ENCODE peak calls at places on chromosomes 5 and 9, in four cellular contexts. Y is WTC11, U is K562, M is GM12878. T is an unnamed sample.

GRCh38 chr5:153467546-153467945 is 22.9 kb upstream of the GRIA1 start:
- DNase-seq in Y (no peak), U (no peak), M (no peak), T (no peak)

GRCh38 chr9:36802171-36802920 is 229.7 kb downstream of the MELK start:
- DNase-seq in Y (no peak), U (no peak), M (no peak), T (no peak)

GRCh38 chr9:115671911-115672310 is 481.7 kb upstream of the PAPPA start:
- DNase-seq in Y (no peak), U (no peak), M (no peak), T (no peak)

GRCh38 chr5:149745-150450 is 41.4 kb upstream of the LRRC14B start:
- DNase-seq in Y (no peak), U (no peak), M (no peak), T (no peak)

GRCh38 chr5:76547242-76547890 is 75.8 kb downstream of the F2RL2 start:
- DNase-seq in Y (no peak), U (no peak), M (peak), T (no peak)

GRCh38 chr9:121055642-121056143 is 5.6 kb upstream of the C5 start:
- DNase-seq in Y (peak), U (peak), M (no peak), T (peak)

GRCh38 chr9:105007143-105007542 is 79.2 kb upstream of the ABCA1 start:
- DNase-seq in Y (no peak), U (no peak), M (no peak), T (no peak)

GRCh38 chr5:36199620-36200019 is 42.1 kb downstream of the NADK2 start:
- DNase-seq in Y (no peak), U (no peak), M (no peak), T (no peak)

GRCh38 chr9:115353681-115354080 is 235.7 kb upstream of the TNC start:
- DNase-seq in Y (no peak), U (no peak), M (no peak), T (no peak)

GRCh38 chr5:87705876-87706275 is 293.1 kb upstream of the CCNH start:
- DNase-seq in Y (no peak), U (no peak), M (no peak), T (no peak)

GRCh38 chr9:125538092-125538473 is 168.9 kb downstream of the MAPKAP1 start:
- DNase-seq in Y (no peak), U (no peak), M (no peak), T (peak)

GRCh38 chr9:79687131-79687447 is 115.3 kb downstream of the TLE4 start:
- DNase-seq in Y (no peak), U (no peak), M (no peak), T (no peak)

GRCh38 chr9:128188209-128188608 is 3.2 kb downstream of the CIZ1 start:
- DNase-seq in Y (no peak), U (no peak), M (no peak), T (no peak)

GRCh38 chr9:72333758-72334157 is 31.2 kb downstream of the ZFAND5 start:
- DNase-seq in Y (peak), U (peak), M (no peak), T (no peak)

GRCh38 chr5:96640696-96641095 is 21.5 kb upstream of the CAST start:
- DNase-seq in Y (no peak), U (no peak), M (no peak), T (no peak)

GRCh38 chr5:173944512-173944911 is 44.5 kb upstream of the C5orf47 start:
- DNase-seq in Y (no peak), U (no peak), M (no peak), T (no peak)

GRCh38 chr9:2122299-2122698 is 107.2 kb downstream of the SMARCA2 start:
- DNase-seq in Y (no peak), U (no peak), M (no peak), T (no peak)

GRCh38 chr5:148697177-148697820 is 43.0 kb upstream of the HTR4 start:
- DNase-seq in Y (no peak), U (peak), M (no peak), T (no peak)

GRCh38 chr5:158746979-158747378 is 352.7 kb downstream of the EBF1 start:
- DNase-seq in Y (no peak), U (no peak), M (no peak), T (no peak)

GRCh38 chr5:103111458-103111857 is 8.5 kb downstream of the GIN1 start:
- DNase-seq in Y (no peak), U (no peak), M (no peak), T (no peak)

GRCh38 chr9:71793386-71794105 is 25.2 kb upstream of the CEMIP2 start:
- DNase-seq in Y (peak), U (no peak), M (no peak), T (peak)

GRCh38 chr9:110752766-110753165 is 84.2 kb downstream of the MUSK start:
- DNase-seq in Y (no peak), U (no peak), M (no peak), T (no peak)

GRCh38 chr5:169181785-169182184 is 119.2 kb downstream of the SLIT3 start:
- DNase-seq in Y (no peak), U (no peak), M (no peak), T (no peak)

GRCh38 chr5:32955814-32956213 is 244.7 kb downstream of the NPR3 start:
- DNase-seq in Y (no peak), U (no peak), M (no peak), T (no peak)

GRCh38 chr9:32603914-32604852 is 31.2 kb upstream of the NDUFB6 start:
- DNase-seq in Y (no peak), U (no peak), M (no peak), T (peak)

GRCh38 chr9:87063883-87064282 is 116.6 kb upstream of the GAS1 start:
- DNase-seq in Y (no peak), U (no peak), M (no peak), T (no peak)

GRCh38 chr5:52693836-52694235 is 93.9 kb upstream of the ITGA1 start:
- DNase-seq in Y (no peak), U (no peak), M (no peak), T (no peak)

GRCh38 chr9:123389070-123389469 is 33.1 kb downstream of the CRB2 start:
- DNase-seq in Y (no peak), U (no peak), M (no peak), T (no peak)

GRCh38 chr5:103617090-103617489 is 54.5 kb upstream of the NUDT12 start:
- DNase-seq in Y (no peak), U (no peak), M (no peak), T (no peak)

GRCh38 chr5:81779125-81779934 is 28.4 kb upstream of the SSBP2 start:
- DNase-seq in Y (no peak), U (no peak), M (peak), T (no peak)

GRCh38 chr9:5626727-5627634 is 1.9 kb upstream of the RIC1 start:
- DNase-seq in Y (no peak), U (peak), M (peak), T (no peak)

GRCh38 chr9:92807031-92807756 is 42.6 kb upstream of the BICD2 start:
- DNase-seq in Y (no peak), U (no peak), M (no peak), T (no peak)

DNA sequence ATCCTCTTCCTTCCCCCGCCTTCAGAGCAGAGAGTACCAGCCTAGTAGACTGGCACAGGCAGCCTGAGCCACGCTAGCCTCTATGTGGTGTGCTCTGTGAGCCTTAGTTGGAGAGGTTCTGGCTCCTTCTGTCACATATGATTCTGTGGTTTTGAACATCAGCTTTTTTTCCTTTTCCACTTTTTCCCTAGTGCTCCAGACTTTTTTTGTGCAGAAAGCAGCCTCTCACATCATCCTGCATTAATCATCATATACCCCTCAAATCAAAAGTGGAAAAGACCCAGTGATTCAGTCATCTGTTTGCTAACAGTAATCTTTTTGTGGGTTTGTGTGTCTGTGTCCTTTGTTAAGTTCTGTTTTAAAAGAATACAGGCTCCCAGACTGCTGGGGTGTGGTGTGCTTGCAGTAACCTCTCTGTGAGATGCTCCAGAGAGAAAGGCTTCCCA is 663.9 kb upstream of the RGMB start:
- DNase-seq in Y (no peak), U (no peak), M (no peak), T (no peak)
- TF ChIP-seq NR2C2 in Y (no peak), U (no peak), M (no peak), T (no peak)

GRCh38 chr5:54440456-54440893 is 15.0 kb upstream of the HSPB3 start:
- DNase-seq in Y (no peak), U (no peak), M (peak), T (no peak)

GRCh38 chr5:54445691-54446090 is 9.8 kb upstream of the HSPB3 start:
- DNase-seq in Y (no peak), U (no peak), M (no peak), T (no peak)

GRCh38 chr5:54442271-54442670 is 13.2 kb upstream of the HSPB3 start:
- DNase-seq in Y (no peak), U (no peak), M (no peak), T (no peak)

GRCh38 chr5:54446169-54446786 is 9.2 kb upstream of the HSPB3 start:
- DNase-seq in Y (no peak), U (no peak), M (no peak), T (no peak)

GRCh38 chr5:54443264-54443663 is 12.2 kb upstream of the HSPB3 start:
- DNase-seq in Y (no peak), U (peak), M (no peak), T (peak)
- TF ChIP-seq CTCF in Y (no peak), U (peak), M (peak), T (peak)

GRCh38 chr5:13956441-13956840 is 12.0 kb upstream of the DNAH5 start:
- DNase-seq in Y (no peak), U (no peak), M (no peak), T (no peak)

GRCh38 chr5:13955896-13956295 is 11.4 kb upstream of the DNAH5 start:
- DNase-seq in Y (no peak), U (no peak), M (no peak), T (no peak)

DNA sequence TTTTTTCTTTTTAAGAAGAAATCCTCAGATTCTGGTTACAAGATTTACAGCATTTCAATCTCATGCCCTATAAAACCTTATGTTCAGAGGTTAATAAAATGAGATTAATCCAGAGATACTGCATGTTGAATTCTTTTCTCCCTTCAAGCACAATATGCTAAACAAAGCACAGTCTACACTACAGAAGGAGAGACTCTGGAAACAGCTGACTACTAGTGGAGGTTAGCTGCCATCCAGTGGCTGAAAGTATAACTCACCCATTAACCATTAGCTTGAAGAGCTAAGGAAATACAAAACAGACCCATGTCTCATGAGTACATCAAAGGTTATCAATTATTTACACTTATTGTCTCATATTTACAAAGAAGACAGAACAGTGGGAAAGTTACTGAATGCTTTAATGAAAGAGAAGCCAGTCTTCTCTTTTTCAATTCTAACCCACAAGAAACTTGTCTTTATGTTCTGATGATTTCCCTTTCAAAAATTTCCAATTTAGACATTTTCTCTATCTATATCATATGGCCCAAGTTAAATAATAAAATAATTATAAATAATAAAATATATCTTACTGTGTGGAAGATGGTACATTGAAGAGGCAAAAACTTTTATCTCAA is 12.7 kb upstream of the DNAH5 start:
- DNase-seq in Y (peak), U (peak), M (no peak), T (peak)
- TF ChIP-seq NR2C2 in Y (no peak), U (no peak), M (no peak), T (no peak)

GRCh38 chr9:129322022-129322621 is 144.1 kb upstream of the IER5L start:
- DNase-seq in Y (no peak), U (no peak), M (no peak), T (no peak)

GRCh38 chr9:129319076-129319937 is 141.2 kb upstream of the IER5L start:
- DNase-seq in Y (no peak), U (no peak), M (no peak), T (no peak)

GRCh38 chr9:129321511-129322021 is 143.5 kb upstream of the IER5L start:
- DNase-seq in Y (peak), U (no peak), M (no peak), T (no peak)

GRCh38 chr9:129319938-129320481 is 141.9 kb upstream of the IER5L start:
- DNase-seq in Y (no peak), U (no peak), M (no peak), T (no peak)

GRCh38 chr9:129320575-129321311 is 142.7 kb upstream of the IER5L start:
- DNase-seq in Y (peak), U (peak), M (peak), T (peak)
- TF ChIP-seq CTCF in Y (no peak), U (no peak), M (no peak), T (no peak)

T was measured in HepG2.